ENCODE peak calls at places on chromosomes 13 and 19, in seven cellular contexts. K is CD4-positive, CD25-positive, alpha-beta regulatory T cell; C is heart left ventricle; S is activated CD4-positive, alpha-beta T cell treated with anti-CD3 and anti-CD28 coated beads for 24 hours; O is dorsolateral prefrontal cortex; N is GM06990; Z is mammary epithelial cell. B is an unnamed sample.
A peak's percentile ranks its signal among the peaks of the same experiment; 100 is the strongest.

GRCh38 chr13:94305934-94306333 is 173.5 kb downstream of the DCT start:
- DNase-seq in K (no peak), C (no peak), S (no peak), O (no peak), N (no peak), Z (no peak), B (no peak)

GRCh38 chr19:52735734-52736133 is 890 bp upstream of the ZNF611 start:
- DNase-seq in K (peak; percentile 6), C (peak; percentile 84), S (no peak), O (no peak), N (no peak), Z (peak; percentile 79), B (peak; percentile 62)

GRCh38 chr13:49858183-49858856 is 65.8 kb upstream of the KPNA3 start:
- DNase-seq in K (no peak), C (no peak), S (no peak), O (no peak), N (no peak), Z (peak; percentile 79), B (no peak)

GRCh38 chr13:109336730-109337129 is 449.7 kb downstream of the IRS2 start:
- DNase-seq in K (no peak), C (no peak), S (no peak), O (no peak), N (no peak), Z (peak; percentile 65), B (no peak)

GRCh38 chr19:22446605-22447004 is 24.5 kb upstream of the ZNF98 start:
- DNase-seq in K (no peak), C (no peak), S (no peak), O (no peak), N (no peak), Z (no peak), B (no peak)

GRCh38 chr13:76245920-76246319 is 609.8 kb downstream of the LMO7 start:
- DNase-seq in K (no peak), C (no peak), S (no peak), O (no peak), N (no peak), Z (no peak), B (no peak)

GRCh38 chr19:48556163-48556562 is 4.2 kb downstream of the SULT2B1 start:
- DNase-seq in K (no peak), C (no peak), S (no peak), O (no peak), N (no peak), Z (peak; percentile 60), B (no peak)

GRCh38 chr19:23460656-23461055 is 65.4 kb upstream of the ZNF91 start:
- DNase-seq in K (no peak), C (no peak), S (no peak), O (no peak), N (no peak), Z (peak; percentile 90), B (no peak)

GRCh38 chr13:25778302-25778701 is 273.5 kb downstream of the SHISA2 start:
- DNase-seq in K (no peak), C (no peak), S (no peak), O (no peak), N (peak; percentile 44), Z (no peak), B (no peak)

GRCh38 chr19:42066075-42066754 is 3.8 kb downstream of the GRIK5 start:
- DNase-seq in K (no peak), C (no peak), S (no peak), O (peak; percentile 73), N (no peak), Z (no peak), B (no peak)

GRCh38 chr19:44401108-44401786 is at the start of gene ZNF285:
- DNase-seq in K (peak; percentile 57), C (peak; percentile 97), S (peak; percentile 35), O (peak; percentile 93), N (peak; percentile 61), Z (peak; percentile 95), B (peak; percentile 93)

GRCh38 chr13:74794147-74794546 is 659.9 kb upstream of the KLF12 start:
- DNase-seq in K (no peak), C (no peak), S (no peak), O (no peak), N (no peak), Z (no peak), B (no peak)

GRCh38 chr19:17021328-17021727 is 5.3 kb downstream of the CPAMD8 start:
- DNase-seq in K (no peak), C (no peak), S (no peak), O (no peak), N (no peak), Z (no peak), B (no peak)

B was measured in ovary.